ENCODE peak calls at places on chromosomes 6 and 20, in ten cellular contexts. B is cardiac muscle cell; S is fibroblast of lung; G is right lobe of liver; C is endothelial cell of umbilical vein; M is Peyer's patch; N is left lung; Y is neural progenitor cell; Q is effector memory CD4-positive, alpha-beta T cell; L is tibial nerve. R is an unnamed sample.
A peak's percentile ranks its signal among the peaks of the same experiment; 100 is the strongest.

GRCh38 chr6:154731296-154732218 is 1.7 kb upstream of the SCAF8 start:
- DNase-seq in G (no peak), Y (no peak), L (no peak), C (no peak), N (no peak), M (no peak), B (no peak), S (no peak), Q (no peak), R (no peak)

GRCh38 chr6:107323133-107323785 is 136.1 kb downstream of the PDSS2 start:
- DNase-seq in S (peak; percentile 65), M (no peak), Y (no peak), N (no peak), G (no peak), C (peak; percentile 13), Q (no peak), B (no peak), L (no peak), R (no peak)

GRCh38 chr6:75842191-75842590 is 93.2 kb downstream of the MYO6 start:
- DNase-seq in N (no peak), L (no peak), M (no peak), Y (no peak), G (no peak), B (no peak), Q (no peak), C (no peak), S (peak; percentile 56), R (no peak)

GRCh38 chr6:35216832-35217811 is 3.4 kb downstream of the SCUBE3 start:
- DNase-seq in M (no peak), Q (no peak), L (no peak), N (no peak), G (no peak), Y (peak; percentile 69), C (no peak), B (peak; percentile 68), S (no peak), R (no peak)

GRCh38 chr20:56439784-56440291 is 27.8 kb downstream of the CASS4 start:
- DNase-seq in M (no peak), S (peak; percentile 100), B (no peak), Y (no peak), G (no peak), L (no peak), N (no peak), C (peak; percentile 23), Q (no peak), R (peak; percentile 71)

GRCh38 chr6:24228681-24229255 is 102.8 kb downstream of the NRSN1 start:
- DNase-seq in L (no peak), B (no peak), N (no peak), Q (no peak), Y (no peak), S (peak; percentile 60), C (no peak), M (no peak), G (no peak), R (no peak)

GRCh38 chr6:4774715-4775590 is 1.3 kb upstream of the CDYL start:
- DNase-seq in M (peak; percentile 34), B (peak; percentile 59), L (no peak), N (peak; percentile 86), Q (no peak), G (peak; percentile 63), S (peak; percentile 14), Y (peak; percentile 61), C (peak; percentile 22), R (no peak)

GRCh38 chr6:52693777-52694176 is 22.9 kb downstream of the TMEM14A start:
- DNase-seq in N (no peak), C (no peak), B (no peak), M (no peak), Y (no peak), L (no peak), S (no peak), G (no peak), Q (no peak), R (no peak)

GRCh38 chr20:3218307-3218988 is 9.2 kb downstream of the ITPA start:
- DNase-seq in C (peak; percentile 46), S (no peak), B (peak; percentile 60), G (peak; percentile 72), Q (peak; percentile 53), Y (peak; percentile 74), L (no peak), N (peak; percentile 95), M (peak; percentile 40), R (peak; percentile 83)

GRCh38 chr20:55253765-55254164 is 751.6 kb downstream of the CBLN4 start:
- DNase-seq in G (no peak), C (no peak), M (no peak), L (no peak), B (peak; percentile 25), S (peak; percentile 70), N (no peak), Q (no peak), Y (no peak), R (no peak)

GRCh38 chr6:130675072-130675471 is 152.1 kb upstream of the SMLR1 start:
- DNase-seq in N (no peak), Y (no peak), S (peak; percentile 79), L (no peak), C (peak; percentile 29), Q (no peak), G (no peak), B (no peak), M (no peak), R (no peak)

GRCh38 chr6:4486543-4487319 is 289.5 kb upstream of the CDYL start:
- DNase-seq in C (no peak), G (no peak), S (peak; percentile 26), Q (no peak), M (no peak), B (peak; percentile 28), L (no peak), N (no peak), Y (no peak), R (no peak)

GRCh38 chr6:53282741-53283140 is 66.0 kb downstream of the ELOVL5 start:
- DNase-seq in Y (no peak), C (peak; percentile 50), S (no peak), B (no peak), N (no peak), M (no peak), L (no peak), Q (no peak), G (no peak), R (no peak)

GRCh38 chr20:40739841-40740240 is 50.8 kb upstream of the MAFB start:
- DNase-seq in G (no peak), L (no peak), C (no peak), Y (no peak), N (no peak), Q (no peak), B (no peak), S (no peak), M (no peak), R (no peak)

GRCh38 chr6:46016063-46016608 is 476 bp upstream of the CLIC5 start:
- DNase-seq in M (no peak), Q (no peak), N (no peak), Y (no peak), L (no peak), S (no peak), G (no peak), B (no peak), C (no peak), R (peak; percentile 60)

GRCh38 chr6:26064619-26065257 is 22.5 kb upstream of the HFE start:
- DNase-seq in S (peak; percentile 45), L (no peak), G (no peak), M (no peak), C (peak; percentile 48), Y (peak; percentile 60), B (peak; percentile 54), Q (no peak), N (no peak), R (no peak)

GRCh38 chr6:149898966-149899365 is 1.1 kb upstream of the RAET1E start:
- DNase-seq in Q (no peak), G (no peak), N (no peak), C (no peak), S (no peak), L (no peak), M (no peak), B (no peak), Y (no peak), R (no peak)
- H3K4me1 ChIP-seq in Q (peaks cover 7% of the 10 kb centered on the region), G (no peaks in the 10 kb centered on the region), N (peaks cover 12% of the 10 kb centered on the region), C (peaks cover 17% of the 10 kb centered on the region), S (peaks cover 29% of the 10 kb centered on the region), L (peaks cover 19% of the 10 kb centered on the region), M (no peaks in the 10 kb centered on the region), B (no peaks in the 10 kb centered on the region), Y (no peaks in the 10 kb centered on the region), R (peaks cover 22% of the 10 kb centered on the region)

GRCh38 chr6:2258112-2258511 is 12.7 kb upstream of the GMDS start:
- DNase-seq in B (no peak), M (no peak), Q (no peak), N (no peak), G (no peak), S (no peak), Y (no peak), L (no peak), C (no peak), R (no peak)
- H3K27ac ChIP-seq in B (no peak overlapping the region), M (peak overlapping the region; percentile 42), Q (no peak overlapping the region), N (no peak overlapping the region), G (no peak overlapping the region), S (no peak overlapping the region), Y (no peak overlapping the region), L (no peak overlapping the region), C (no peak overlapping the region), R (no peak overlapping the region)

GRCh38 chr20:17925300-17925939 is 43.2 kb downstream of the SNX5 start:
- DNase-seq in S (no peak), G (no peak), B (no peak), Y (no peak), M (no peak), C (no peak), L (no peak), Q (no peak), N (no peak), R (peak; percentile 46)
- H3K4me1 ChIP-seq in S (no peaks in the 10 kb centered on the region), G (peaks cover 15% of the 10 kb centered on the region), B (no peaks in the 10 kb centered on the region), Y (no peaks in the 10 kb centered on the region), M (no peaks in the 10 kb centered on the region), C (no peaks in the 10 kb centered on the region), L (no peaks in the 10 kb centered on the region), Q (no peaks in the 10 kb centered on the region), N (no peaks in the 10 kb centered on the region), R (peaks cover 3% of the 10 kb centered on the region)

DNA sequence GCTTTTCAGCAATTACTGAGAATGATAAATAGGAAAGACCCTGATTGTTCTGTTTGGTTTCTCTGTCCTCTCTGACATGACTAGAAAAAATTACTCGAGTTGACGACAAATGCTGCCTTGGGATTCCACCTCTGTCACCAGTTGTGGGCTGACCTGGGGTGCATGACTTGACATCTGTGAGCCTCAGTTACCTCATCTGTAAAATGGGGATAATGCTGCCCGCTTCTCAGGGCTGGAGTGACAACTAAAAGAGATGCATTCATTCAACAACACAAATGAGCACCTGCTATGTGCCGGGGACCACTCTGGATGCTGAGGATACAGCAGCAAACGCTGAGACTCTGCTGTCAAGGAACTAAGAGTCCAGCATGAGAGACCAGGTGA is 94.8 kb downstream of the NFATC2 start:
- DNase-seq in S (no peak), Q (no peak), G (no peak), C (no peak), Y (no peak), B (no peak), L (no peak), N (no peak), M (no peak), R (no peak)
- H3K27ac ChIP-seq in S (peak overlapping the region; percentile 68), Q (no peak overlapping the region), G (no peak overlapping the region), C (peak overlapping the region; percentile 83), Y (no peak overlapping the region), B (peak overlapping the region; percentile 91), L (peak overlapping the region; percentile 67), N (peak overlapping the region; percentile 4), M (no peak overlapping the region), R (no peak overlapping the region)

GRCh38 chr6:13886949-13887348 is 37.8 kb upstream of the RNF182 start:
- DNase-seq in N (no peak), S (no peak), B (no peak), G (no peak), M (no peak), Y (no peak), C (no peak), L (no peak), Q (no peak), R (no peak)
- H3K4me1 ChIP-seq in N (no peaks in the 10 kb centered on the region), S (no peaks in the 10 kb centered on the region), B (peaks cover 5% of the 10 kb centered on the region), G (no peaks in the 10 kb centered on the region), M (no peaks in the 10 kb centered on the region), Y (no peaks in the 10 kb centered on the region), C (no peaks in the 10 kb centered on the region), L (no peaks in the 10 kb centered on the region), Q (no peaks in the 10 kb centered on the region), R (no peaks in the 10 kb centered on the region)

GRCh38 chr20:62305149-62305764 is 2.5 kb downstream of the ADRM1 start:
- DNase-seq in Q (no peak), G (no peak), N (no peak), Y (no peak), S (no peak), M (no peak), L (no peak), C (no peak), B (no peak), R (peak; percentile 16)
- H3K27ac ChIP-seq in Q (no peak overlapping the region), G (no peak overlapping the region), N (no peak overlapping the region), Y (no peak overlapping the region), S (no peak overlapping the region), M (no peak overlapping the region), L (no peak overlapping the region), C (no peak overlapping the region), B (no peak overlapping the region), R (no peak overlapping the region)

R was measured in right cardiac atrium.